ENCODE peak calls at places on chromosome 17, in four cellular contexts. N, D, W and Y are unnamed samples.

GRCh38 chr17:77233127-77233526 is 92.4 kb downstream of the SEC14L1 start:
- DNase-seq in D (no peak), W (no peak), N (no peak), Y (no peak)

GRCh38 chr17:12133183-12133582 is 112.5 kb downstream of the MAP2K4 start:
- DNase-seq in N (no peak), D (no peak), W (no peak), Y (no peak)

GRCh38 chr17:38507436-38507835 is 79.2 kb downstream of the ARHGAP23 start:
- DNase-seq in D (no peak), N (no peak), W (no peak), Y (no peak)

GRCh38 chr17:75153854-75154194 is 488 bp downstream of the JPT1 start:
- DNase-seq in N (peak; percentile 34), W (peak; percentile 32), D (no peak), Y (no peak)

GRCh38 chr17:63134867-63135266 is 168.8 kb downstream of the TANC2 start:
- DNase-seq in N (no peak), D (no peak), W (no peak), Y (no peak)

GRCh38 chr17:546456-546855 is 168.2 kb downstream of the VPS53 start:
- DNase-seq in N (no peak), D (no peak), W (no peak), Y (no peak)

GRCh38 chr17:80191720-80192265 is 22.0 kb downstream of the CARD14 start:
- DNase-seq in N (no peak), W (no peak), D (peak; percentile 58), Y (no peak)

GRCh38 chr17:7841622-7842379 is 7.8 kb downstream of the KDM6B start:
- DNase-seq in N (peak; percentile 90), D (peak; percentile 83), W (peak; percentile 92), Y (peak; percentile 82)

GRCh38 chr17:17859909-17860760 is 23.3 kb upstream of the SREBF1 start:
- DNase-seq in W (peak; percentile 68), N (peak; percentile 76), D (peak; percentile 72), Y (peak; percentile 48)

GRCh38 chr17:79664925-79665738 is 54.3 kb upstream of the RBFOX3 start:
- DNase-seq in D (peak; percentile 89), W (peak; percentile 79), N (peak; percentile 61), Y (no peak)

GRCh38 chr17:31490019-31490383 is 98.5 kb downstream of the RAB11FIP4 start:
- DNase-seq in D (no peak), W (no peak), N (no peak), Y (no peak)

GRCh38 chr17:41684050-41684449 is 4.6 kb upstream of the EIF1 start:
- DNase-seq in W (no peak), N (no peak), D (no peak), Y (no peak)

GRCh38 chr17:29412780-29413565 is 22.8 kb downstream of the TAOK1 start:
- DNase-seq in N (no peak), W (no peak), D (no peak), Y (no peak)

GRCh38 chr17:64118452-64118979 is 11.4 kb downstream of the ERN1 start:
- DNase-seq in D (peak; percentile 16), W (peak; percentile 32), N (peak; percentile 51), Y (no peak)

GRCh38 chr17:63446981-63447687 is 1.0 kb upstream of the CYB561 start:
- DNase-seq in W (peak; percentile 56), N (peak; percentile 59), D (peak; percentile 58), Y (peak; percentile 48)

GRCh38 chr17:81601525-81602120 is 35.3 kb downstream of the NPLOC4 start:
- DNase-seq in N (peak; percentile 75), W (peak; percentile 31), D (peak; percentile 52), Y (peak; percentile 67)

GRCh38 chr17:41528959-41529353 is 848 bp upstream of the KRT19 start:
- DNase-seq in W (peak; percentile 77), N (peak; percentile 88), D (no peak), Y (no peak)

GRCh38 chr17:6366144-6366755 is 68.7 kb downstream of the AIPL1 start:
- DNase-seq in W (no peak), D (no peak), N (no peak), Y (no peak)

GRCh38 chr17:67248291-67248690 is 3.3 kb upstream of the HELZ start:
- DNase-seq in D (no peak), W (no peak), N (no peak), Y (no peak)

GRCh38 chr17:59406808-59407381 is 75.4 kb downstream of the YPEL2 start:
- DNase-seq in W (no peak), N (no peak), D (no peak), Y (no peak)

GRCh38 chr17:67262420-67262819 is 17.4 kb upstream of the HELZ start:
- DNase-seq in N (no peak), D (no peak), W (no peak), Y (peak; percentile 56)

GRCh38 chr17:78172284-78173024 is 4.1 kb downstream of the SYNGR2 start:
- DNase-seq in W (peak; percentile 89), D (no peak), N (peak; percentile 76), Y (no peak)

GRCh38 chr17:3964203-3965122 is at the start of gene ATP2A3:
- DNase-seq in D (no peak), N (peak; percentile 64), W (peak; percentile 78), Y (peak; percentile 49)

GRCh38 chr17:59618894-59619312 is 792 bp upstream of the CLTC start:
- DNase-seq in D (peak; percentile 90), N (no peak), W (no peak), Y (no peak)

GRCh38 chr17:28347261-28347891 is 10.0 kb downstream of the POLDIP2 start:
- DNase-seq in D (no peak), W (no peak), N (no peak), Y (no peak)

GRCh38 chr17:16418684-16419066 is 3.3 kb downstream of the TRPV2 start:
- DNase-seq in N (no peak), D (no peak), W (no peak), Y (no peak)

GRCh38 chr17:45131616-45132301 is 556 bp downstream of the PLCD3 start:
- DNase-seq in D (no peak), N (no peak), W (peak; percentile 68), Y (peak; percentile 32)

GRCh38 chr17:66487933-66488572 is 185.6 kb downstream of the PRKCA start:
- DNase-seq in N (peak; percentile 60), W (no peak), D (no peak), Y (no peak)

GRCh38 chr17:34756670-34757021 is 177.3 kb downstream of the TMEM132E start:
- DNase-seq in N (no peak), D (no peak), W (no peak), Y (no peak)

GRCh38 chr17:50201226-50201854 is at the start of gene COL1A1:
- DNase-seq in D (no peak), W (peak; percentile 72), N (no peak), Y (no peak)

GRCh38 chr17:4950075-4950756 is 703 bp upstream of the ENO3 start:
- DNase-seq in N (peak; percentile 67), D (no peak), W (peak; percentile 75), Y (no peak)

GRCh38 chr17:74519951-74520553 is 11.2 kb downstream of the CD300LB start:
- DNase-seq in N (no peak), W (peak; percentile 16), D (no peak), Y (no peak)

GRCh38 chr17:77826132-77826873 is 132.2 kb upstream of the TNRC6C start:
- DNase-seq in W (no peak), N (no peak), D (no peak), Y (no peak)

GRCh38 chr17:72120878-72121163 is at the start of gene SOX9:
- DNase-seq in N (peak; percentile 98), W (peak; percentile 91), D (peak; percentile 97), Y (no peak)

GRCh38 chr17:72359811-72360210 is 239.0 kb downstream of the SOX9 start:
- DNase-seq in D (no peak), N (no peak), W (no peak), Y (no peak)

GRCh38 chr17:26782153-26782552 is 511.8 kb upstream of the WSB1 start:
- DNase-seq in N (no peak), W (no peak), D (no peak), Y (no peak)

GRCh38 chr17:82943751-82944150 is 103.9 kb upstream of the ZNF750 start:
- DNase-seq in N (no peak), D (no peak), W (no peak), Y (no peak)

GRCh38 chr17:82941021-82942001 is 101.5 kb upstream of the ZNF750 start:
- DNase-seq in W (peak; percentile 3), N (no peak), D (no peak), Y (no peak)

GRCh38 chr17:82940226-82941020 is 100.6 kb upstream of the ZNF750 start:
- DNase-seq in W (no peak), D (no peak), N (no peak), Y (no peak)

GRCh38 chr17:82943339-82943738 is 103.5 kb upstream of the ZNF750 start:
- DNase-seq in W (no peak), D (no peak), N (no peak), Y (no peak)

GRCh38 chr17:82942166-82943130 is 102.6 kb upstream of the ZNF750 start:
- DNase-seq in D (no peak), W (peak; percentile 5), N (no peak), Y (no peak)
- H3K9me3 ChIP-seq in D (no peaks in the 10 kb centered on the region), W (peaks cover 8% of the 10 kb centered on the region), N (no peaks in the 10 kb centered on the region), Y (peaks cover 14% of the 10 kb centered on the region)

GRCh38 chr17:58273453-58274104 is 7.2 kb downstream of the MPO start:
- DNase-seq in N (no peak), W (no peak), D (no peak), Y (no peak)
- H3K4me1 ChIP-seq in N (no peaks in the 10 kb centered on the region), W (no peaks in the 10 kb centered on the region), D (no peaks in the 10 kb centered on the region), Y (no peaks in the 10 kb centered on the region)

GRCh38 chr17:39971076-39971603 is 8.3 kb downstream of the GSDMA start:
- DNase-seq in W (no peak), D (no peak), N (no peak), Y (no peak)
- H3K4me3 ChIP-seq in W (no peak overlapping the region), D (no peak overlapping the region), N (no peak overlapping the region), Y (no peak overlapping the region)

DNA sequence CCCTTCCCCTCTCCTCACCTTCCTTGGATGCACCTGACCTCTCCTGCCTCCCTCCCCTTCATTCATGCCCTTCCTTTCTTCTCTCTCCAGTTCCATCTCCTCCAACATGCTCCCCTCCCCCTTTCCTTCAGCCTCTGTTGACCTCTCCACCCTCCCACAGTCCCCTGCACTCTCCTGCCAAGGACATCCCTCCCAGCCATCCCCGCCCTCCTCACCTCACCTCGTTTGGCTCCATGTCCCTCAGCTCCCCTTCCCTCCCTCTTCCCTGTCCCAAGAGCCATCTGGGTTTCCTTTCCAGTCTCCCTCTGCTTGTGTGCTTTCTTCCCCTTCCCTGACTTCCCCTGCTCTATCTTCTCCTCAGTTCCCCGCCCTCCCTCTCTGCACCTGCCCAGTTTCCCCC is 819.7 kb downstream of the KCNJ18 start:
- DNase-seq in N (no peak), W (no peak), D (no peak), Y (no peak)
- H3K9me3 ChIP-seq in N (peaks cover 6% of the 10 kb centered on the region), W (no peaks in the 10 kb centered on the region), D (no peaks in the 10 kb centered on the region), Y (no peaks in the 10 kb centered on the region)